ENCODE peak calls at places on chromosomes 3 and 15, in seven cellular contexts. I, J, H, S, D, Q and P are unnamed samples. For H3K4me1, the result is how much of the 10 kb centered on the place peaks cover.

GRCh38 chr3:153595186-153595815 is 433.3 kb downstream of the RAP2B start:
- DNase-seq in H (peak), J (no peak), I (no peak), Q (no peak), S (no peak), D (peak), P (no peak)

GRCh38 chr15:74889390-74889881 is 406 bp upstream of the MPI start:
- DNase-seq in Q (no peak), I (peak), S (no peak), D (peak), H (no peak), J (no peak), P (peak)

GRCh38 chr3:99633887-99634558 is 4.4 kb upstream of the COL8A1 start:
- DNase-seq in S (no peak), H (no peak), J (no peak), I (no peak), D (no peak), Q (no peak), P (no peak)

GRCh38 chr3:192727032-192727847 is at the start of gene FGF12:
- DNase-seq in H (no peak), S (peak), D (peak), J (peak), Q (no peak), I (peak), P (peak)

GRCh38 chr15:66849393-66849745 is 147.3 kb downstream of the SMAD6 start:
- DNase-seq in Q (no peak), D (no peak), J (no peak), S (no peak), I (no peak), H (no peak), P (no peak)

GRCh38 chr3:193816028-193816395 is 223.0 kb downstream of the OPA1 start:
- DNase-seq in J (no peak), S (no peak), I (no peak), D (no peak), H (no peak), Q (no peak), P (no peak)

GRCh38 chr15:77858677-77859490 is 218.6 kb downstream of the TBC1D2B start:
- DNase-seq in S (no peak), I (no peak), D (no peak), H (no peak), Q (no peak), J (no peak), P (peak)

GRCh38 chr15:92272106-92272505 is 121.6 kb upstream of the ST8SIA2 start:
- DNase-seq in I (no peak), Q (no peak), D (no peak), S (no peak), J (no peak), H (no peak), P (no peak)

GRCh38 chr3:57224856-57225255 is 2.7 kb upstream of the APPL1 start:
- DNase-seq in D (no peak), I (no peak), H (no peak), Q (no peak), J (no peak), S (no peak), P (no peak)

GRCh38 chr3:97882975-97883598 is 61.3 kb downstream of the CRYBG3 start:
- DNase-seq in H (no peak), J (no peak), Q (no peak), D (no peak), S (no peak), I (peak), P (no peak)

GRCh38 chr15:90291679-90292356 is 26.3 kb downstream of the NGRN start:
- DNase-seq in S (no peak), I (peak), J (no peak), H (no peak), Q (no peak), D (peak), P (no peak)

GRCh38 chr3:126646662-126647061 is 8.3 kb downstream of the TXNRD3 start:
- DNase-seq in Q (no peak), I (no peak), H (no peak), S (no peak), D (no peak), J (no peak), P (no peak)

GRCh38 chr3:67790043-67790442 is 135.6 kb upstream of the SUCLG2 start:
- DNase-seq in D (peak), S (peak), H (peak), Q (peak), I (peak), J (no peak), P (no peak)

GRCh38 chr3:50295553-50296166 is 3.4 kb upstream of the IFRD2 start:
- DNase-seq in S (no peak), H (no peak), I (no peak), J (no peak), Q (no peak), D (no peak), P (peak)

GRCh38 chr15:45378149-45378912 is at the start of gene GATM:
- DNase-seq in Q (peak), I (peak), D (no peak), J (peak), S (no peak), H (no peak), P (peak)

GRCh38 chr3:194606163-194606562 is 27.1 kb downstream of the TMEM44 start:
- DNase-seq in S (no peak), D (no peak), H (no peak), Q (no peak), I (no peak), J (no peak), P (no peak)

GRCh38 chr3:50503504-50503903 is at the start of gene CACNA2D2:
- DNase-seq in Q (no peak), I (peak), J (peak), H (no peak), S (no peak), D (peak), P (peak)

GRCh38 chr3:17733270-17733669 is 9.2 kb downstream of the TBC1D5 start:
- DNase-seq in S (no peak), J (no peak), Q (no peak), I (no peak), H (no peak), D (no peak), P (no peak)

GRCh38 chr3:72977463-72977862 is 19.1 kb upstream of the PPP4R2 start:
- DNase-seq in D (no peak), S (no peak), Q (no peak), H (no peak), J (no peak), I (no peak), P (no peak)

GRCh38 chr3:72973786-72974185 is 22.8 kb upstream of the PPP4R2 start:
- DNase-seq in S (no peak), Q (no peak), H (no peak), D (no peak), J (no peak), I (no peak), P (no peak)

GRCh38 chr3:72974956-72975355 is 21.7 kb upstream of the PPP4R2 start:
- DNase-seq in J (no peak), Q (no peak), D (no peak), I (no peak), H (no peak), S (no peak), P (no peak)

GRCh38 chr3:72976182-72976825 is 20.3 kb upstream of the PPP4R2 start:
- DNase-seq in S (no peak), H (no peak), D (no peak), Q (no peak), I (no peak), J (no peak), P (no peak)

DNA sequence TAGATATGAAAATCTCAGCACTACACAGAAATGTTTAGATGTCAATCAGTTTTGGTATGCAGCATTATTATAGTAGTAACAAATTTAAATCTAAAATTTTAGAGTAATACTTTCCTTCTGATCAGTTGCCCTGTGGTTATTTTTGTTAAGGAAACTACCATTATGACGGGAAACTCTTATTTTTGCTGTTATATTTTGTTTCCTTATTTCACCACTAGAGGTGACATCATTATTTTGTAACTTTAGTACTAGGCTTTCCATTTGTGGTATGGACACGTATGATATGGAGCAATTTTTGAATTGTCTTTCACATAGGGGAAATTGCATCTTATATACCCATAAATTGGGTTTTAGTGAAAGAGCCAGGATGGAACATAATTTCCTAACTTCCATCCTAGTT is 19.6 kb upstream of the PPP4R2 start:
- DNase-seq in S (no peak), J (no peak), Q (no peak), I (no peak), H (no peak), D (no peak), P (no peak)
- H3K4me1 ChIP-seq in S (under half), J (under half), Q (under half), I (under half), H (under half), D (under half), P (under half)

GRCh38 chr15:25789206-25789605 is 73.9 kb downstream of the ATP10A start:
- DNase-seq in I (no peak), Q (no peak), J (no peak), H (no peak), D (no peak), S (no peak), P (peak)

GRCh38 chr15:25792128-25792527 is 71.0 kb downstream of the ATP10A start:
- DNase-seq in J (no peak), H (no peak), Q (no peak), D (no peak), S (no peak), I (no peak), P (peak)

GRCh38 chr15:25789616-25790002 is 73.5 kb downstream of the ATP10A start:
- DNase-seq in J (no peak), Q (no peak), D (no peak), I (no peak), H (no peak), S (no peak), P (no peak)

GRCh38 chr15:25787855-25788521 is 75.1 kb downstream of the ATP10A start:
- DNase-seq in Q (no peak), J (no peak), S (no peak), I (no peak), H (no peak), D (no peak), P (peak)

DNA sequence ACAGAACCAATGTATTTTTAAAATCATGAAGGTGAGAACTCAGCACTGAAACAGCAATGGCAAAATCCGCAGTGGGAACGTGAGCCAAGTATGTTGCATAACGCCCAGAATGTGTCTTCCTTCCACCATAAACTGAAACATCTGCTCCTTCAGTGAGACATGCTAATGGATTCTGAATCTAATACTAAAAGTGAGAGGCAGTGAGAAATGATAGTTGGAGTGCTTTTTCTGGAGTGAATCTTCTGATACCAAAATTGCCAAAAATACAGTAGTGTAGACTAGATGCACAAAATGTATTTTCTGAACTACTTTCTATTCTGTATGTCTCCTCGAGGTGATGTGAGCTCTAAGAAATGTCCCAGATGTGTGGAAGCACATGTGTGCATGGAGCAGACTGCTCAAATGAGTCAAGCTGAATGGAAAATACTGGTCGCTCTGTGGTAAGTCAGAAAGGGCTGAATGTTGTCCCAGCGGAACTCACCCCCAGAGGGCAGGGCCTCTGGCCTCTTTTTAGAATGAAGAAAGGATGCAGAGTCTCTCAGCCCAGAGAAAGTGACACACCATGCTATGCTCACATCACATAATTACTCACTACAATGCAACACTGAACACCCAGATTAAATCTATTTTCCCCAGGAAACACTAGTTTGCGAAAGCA is 73.0 kb downstream of the ATP10A start:
- DNase-seq in H (no peak), D (no peak), I (peak), J (no peak), Q (no peak), S (no peak), P (peak)
- TF ChIP-seq POLR2AphosphoS5 in H (no peak), D (no peak), I (peak), J (peak), Q (no peak), S (no peak), P (peak)

GRCh38 chr3:138367912-138368311 is 19.5 kb downstream of the MRAS start:
- DNase-seq in Q (no peak), D (peak), J (no peak), H (no peak), S (no peak), I (no peak), P (peak)
- H3K4me1 ChIP-seq in Q (under half), D (under half), J (under half), H (under half), S (under half), I (under half), P (under half)

DNA sequence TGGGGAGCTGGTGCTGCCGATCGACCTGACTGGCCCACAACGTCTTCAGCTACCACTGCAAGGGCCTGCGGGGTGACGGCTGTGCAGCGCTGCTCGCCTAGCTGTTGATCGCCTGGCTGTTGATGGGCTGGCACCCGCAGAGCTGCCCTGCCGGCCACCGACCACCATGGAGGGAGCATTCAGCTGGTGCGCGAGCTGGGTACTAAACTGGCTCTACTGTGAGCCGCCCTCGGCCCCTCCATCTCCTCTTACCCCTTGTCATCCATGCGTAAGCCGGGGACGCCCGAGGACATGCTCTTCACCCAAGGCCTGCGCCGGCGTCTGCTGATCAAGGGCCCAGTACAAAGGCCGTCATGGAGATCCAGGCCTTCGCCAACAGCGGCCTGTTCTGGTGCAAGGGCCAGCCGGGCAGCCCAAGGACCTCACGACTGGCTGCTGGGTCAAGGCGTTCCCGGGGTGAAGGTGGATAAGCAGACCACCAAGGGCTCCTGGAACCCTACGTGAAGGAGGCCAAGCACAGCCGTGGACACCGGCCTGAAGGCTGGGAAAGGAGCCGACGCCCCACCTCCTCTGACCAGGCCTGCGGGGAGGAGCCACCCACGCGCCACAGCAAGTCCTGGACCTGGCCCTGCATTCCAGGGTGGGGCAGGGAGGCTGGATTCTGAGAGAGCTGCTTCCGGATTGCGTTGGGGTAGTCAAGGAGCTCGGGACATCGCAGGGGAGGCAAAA is 46.9 kb downstream of the SFMBT1 start:
- DNase-seq in I (no peak), D (peak), J (no peak), Q (no peak), H (no peak), S (no peak), P (no peak)
- TF ChIP-seq POLR2AphosphoS5 in I (no peak), D (no peak), J (no peak), Q (no peak), H (no peak), S (no peak), P (no peak)

DNA sequence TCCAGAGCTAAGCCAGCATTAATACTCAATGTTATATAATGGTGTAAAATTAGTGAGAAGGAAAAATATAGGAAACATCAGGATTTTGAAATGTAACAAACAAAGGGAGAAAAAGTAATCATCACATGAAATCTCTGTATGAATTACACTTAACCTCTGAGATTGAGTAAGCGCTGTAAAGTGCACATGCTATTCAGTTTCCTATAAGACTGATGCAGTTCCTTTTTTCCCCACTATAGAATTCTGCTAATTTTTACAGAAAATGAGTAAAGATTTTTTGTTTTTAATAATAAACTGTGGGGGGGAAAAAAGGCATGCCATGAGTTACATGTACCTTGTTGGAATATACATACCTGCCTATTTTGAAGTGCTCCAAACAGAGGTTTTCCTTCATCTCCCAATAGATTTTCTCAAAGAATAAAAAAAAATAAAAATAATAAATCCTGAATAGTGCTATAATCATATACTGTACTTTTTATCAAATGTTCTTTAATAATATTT is 64.0 kb upstream of the TTBK2 start:
- DNase-seq in I (no peak), S (no peak), H (no peak), Q (no peak), J (no peak), D (no peak), P (no peak)
- H3K4me1 ChIP-seq in I (under half), S (under half), H (under half), Q (under half), J (under half), D (under half), P (under half)